ENCODE peak calls at places on chromosomes 2 and 18, in ten cellular contexts. G, V, F, I, X, L, S, Z, D and T are unnamed samples.

GRCh38 chr18:36211612-36212065 is 24.3 kb downstream of the MOCOS start:
- DNase-seq in I (no peak), V (no peak), D (no peak), S (no peak), F (no peak), G (peak), Z (no peak), L (no peak), X (no peak), T (no peak)

GRCh38 chr2:28449489-28450395 is 46.1 kb upstream of the PLB1 start:
- DNase-seq in V (no peak), G (peak), L (no peak), F (no peak), S (no peak), Z (no peak), D (peak), I (peak), X (peak), T (no peak)

GRCh38 chr2:20429528-20429927 is 17.3 kb upstream of the RHOB start:
- DNase-seq in D (no peak), X (no peak), G (peak), V (peak), S (no peak), F (no peak), L (no peak), Z (no peak), I (no peak), T (peak)

GRCh38 chr18:28422577-28422976 is 245.6 kb upstream of the CDH2 start:
- DNase-seq in S (no peak), D (no peak), G (no peak), X (no peak), F (no peak), Z (no peak), I (no peak), V (no peak), L (no peak), T (no peak)

GRCh38 chr18:48801728-48802542 is 148.8 kb downstream of the SMAD7 start:
- DNase-seq in S (no peak), Z (no peak), V (peak), D (no peak), X (no peak), L (no peak), I (no peak), G (peak), F (no peak), T (peak)

GRCh38 chr18:23134780-23135678 is at the start of gene CABLES1:
- DNase-seq in I (no peak), F (peak), L (peak), S (peak), V (peak), X (peak), D (peak), Z (peak), G (peak), T (peak)

GRCh38 chr2:30122362-30122761 is 24.4 kb upstream of the YPEL5 start:
- DNase-seq in G (no peak), D (no peak), L (no peak), Z (no peak), S (no peak), F (no peak), I (no peak), V (no peak), X (no peak), T (no peak)

GRCh38 chr2:167697194-167697593 is 550.2 kb downstream of the STK39 start:
- DNase-seq in Z (no peak), I (no peak), X (no peak), D (no peak), L (no peak), V (no peak), F (no peak), G (no peak), S (no peak), T (no peak)

GRCh38 chr2:68387408-68388350 is 22.6 kb downstream of the PLEK start:
- DNase-seq in I (no peak), V (no peak), Z (no peak), X (no peak), D (no peak), L (no peak), F (no peak), S (no peak), G (peak), T (no peak)

GRCh38 chr18:53551868-53552426 is 672.5 kb downstream of the MBD2 start:
- DNase-seq in X (no peak), I (no peak), S (no peak), F (no peak), D (no peak), L (no peak), Z (no peak), V (no peak), G (no peak), T (no peak)

GRCh38 chr2:170019060-170019805 is 158.7 kb upstream of the MYO3B start:
- DNase-seq in I (no peak), G (no peak), S (no peak), V (no peak), D (no peak), L (no peak), F (no peak), X (no peak), Z (no peak), T (no peak)